ENCODE peak calls at places on chromosomes 7 and 10, in five cellular contexts. P, Y, Z, S and G are unnamed samples.
A peak's percentile ranks its signal among the peaks of the same experiment; 100 is the strongest.

GRCh38 chr10:63977329-63977923 is 456.2 kb downstream of the REEP3 start:
- DNase-seq in P (peak; percentile 45), Y (peak; percentile 37), Z (peak; percentile 79), S (peak; percentile 50), G (peak; percentile 60)

GRCh38 chr7:86908948-86909347 is 150.5 kb downstream of the ELAPOR2 start:
- DNase-seq in P (peak; percentile 27), Y (no peak), Z (peak; percentile 6), S (no peak), G (peak; percentile 13)

GRCh38 chr7:126227643-126228042 is 1025.1 kb downstream of the GRM8 start:
- DNase-seq in P (no peak), Y (no peak), Z (no peak), S (no peak), G (no peak)

GRCh38 chr7:111329367-111330234 is 232.7 kb downstream of the IMMP2L start:
- DNase-seq in P (peak; percentile 62), Y (no peak), Z (peak; percentile 21), S (no peak), G (no peak)

GRCh38 chr7:29243777-29244655 is 49.4 kb downstream of the CHN2 start:
- DNase-seq in P (no peak), Y (no peak), Z (no peak), S (peak; percentile 29), G (no peak)

GRCh38 chr10:117134084-117135025 is 3.7 kb downstream of the VAX1 start:
- DNase-seq in P (peak; percentile 24), Y (no peak), Z (no peak), S (no peak), G (no peak)

GRCh38 chr7:135185471-135186260 is 15.2 kb upstream of the CYREN start:
- DNase-seq in P (no peak), Y (no peak), Z (no peak), S (no peak), G (no peak)

GRCh38 chr7:102220929-102221850 is 65.5 kb upstream of the SH2B2 start:
- DNase-seq in P (no peak), Y (no peak), Z (peak; percentile 60), S (no peak), G (no peak)

GRCh38 chr10:60238408-60239100 is 151.1 kb downstream of the ANK3 start:
- DNase-seq in P (peak; percentile 42), Y (no peak), Z (peak; percentile 89), S (peak; percentile 2), G (peak; percentile 27)

GRCh38 chr7:22433710-22434460 is 66.1 kb downstream of the STEAP1B start:
- DNase-seq in P (no peak), Y (no peak), Z (peak; percentile 87), S (no peak), G (peak; percentile 87)

GRCh38 chr10:100969175-100970075 is at the start of gene SEMA4G:
- DNase-seq in P (peak; percentile 65), Y (peak; percentile 62), Z (peak; percentile 34), S (peak; percentile 21), G (peak; percentile 51)

DNA sequence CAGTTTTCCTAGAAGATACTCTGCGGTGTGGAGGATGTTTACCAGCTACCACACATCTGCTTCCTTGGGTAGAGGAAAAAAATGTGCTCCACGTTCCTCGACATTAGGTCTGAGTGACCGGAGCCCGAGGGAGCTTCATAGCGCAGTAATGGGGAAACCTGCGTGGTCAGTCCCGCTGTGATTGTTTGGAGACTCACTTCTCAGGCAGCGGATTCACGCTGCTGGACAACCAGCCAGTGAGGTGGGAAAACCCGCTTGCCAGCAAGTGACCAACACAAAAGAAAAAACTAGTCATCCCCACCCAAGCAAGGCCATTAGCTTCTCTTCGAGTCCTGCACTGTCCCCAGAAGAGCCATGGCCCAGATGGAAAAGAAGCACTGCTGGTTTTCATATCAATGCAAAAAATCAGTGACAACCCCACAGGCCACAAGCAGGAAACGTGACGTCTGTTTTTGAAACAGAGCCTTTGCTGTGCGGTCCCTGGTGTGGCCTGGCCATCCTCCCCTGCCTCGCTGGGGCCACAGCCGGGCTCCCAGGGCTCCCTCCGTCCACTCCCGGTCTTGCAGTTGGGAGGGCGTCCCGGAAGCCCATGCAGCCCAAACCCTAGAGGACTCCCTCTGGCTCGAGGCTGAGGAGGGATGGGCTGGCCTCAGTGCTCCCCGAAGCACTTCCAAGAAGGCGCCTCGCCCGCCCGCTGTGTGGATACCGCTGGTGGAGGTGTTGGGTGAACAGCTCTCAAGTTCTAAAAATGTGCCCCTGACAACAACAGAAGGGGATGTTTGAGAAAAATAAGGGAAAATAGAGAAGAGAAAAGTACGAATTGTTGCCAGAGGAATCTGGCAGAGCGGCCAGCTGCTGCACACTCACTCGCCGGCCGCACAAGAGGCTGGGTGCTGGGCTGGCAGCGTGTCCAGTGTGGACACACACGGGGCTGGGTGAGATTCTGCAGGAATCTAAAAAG is 73.3 kb downstream of the ZRANB1 start:
- DNase-seq in P (no peak), Y (no peak), Z (no peak), S (no peak), G (no peak)
- H3K4me1 ChIP-seq in P (peaks cover 31% of the 10 kb centered on the region), Y (peaks cover 6% of the 10 kb centered on the region), Z (peaks cover 8% of the 10 kb centered on the region), S (peaks cover 2% of the 10 kb centered on the region), G (peaks cover 3% of the 10 kb centered on the region)

GRCh38 chr7:1512781-1513656 is 8.8 kb upstream of the INTS1 start:
- DNase-seq in P (peak; percentile 74), Y (no peak), Z (peak; percentile 92), S (peak; percentile 77), G (no peak)
- H3K9ac ChIP-seq in P (no peak overlapping the region), Y (no peak overlapping the region), Z (peak overlapping the region; percentile 60), S (peak overlapping the region; percentile 62), G (no peak overlapping the region)

GRCh38 chr10:73648252-73648651 is 7.0 kb upstream of the MYOZ1 start:
- DNase-seq in P (no peak), Y (no peak), Z (no peak), S (no peak), G (no peak)
- H3K4me3 ChIP-seq in P (peak overlapping the region; percentile 81), Y (peak overlapping the region; percentile 53), Z (no peak overlapping the region), S (no peak overlapping the region), G (no peak overlapping the region)

GRCh38 chr10:13882112-13882711 is 295.4 kb downstream of the PRPF18 start:
- DNase-seq in P (peak; percentile 72), Y (no peak), Z (peak; percentile 91), S (no peak), G (peak; percentile 84)
- H3K4me1 ChIP-seq in P (peaks cover 49% of the 10 kb centered on the region), Y (no peaks in the 10 kb centered on the region), Z (peaks cover 18% of the 10 kb centered on the region), S (peaks cover 7% of the 10 kb centered on the region), G (peaks cover 3% of the 10 kb centered on the region)

GRCh38 chr10:686155-686931 is 3.1 kb downstream of the DIP2C start:
- DNase-seq in P (no peak), Y (no peak), Z (no peak), S (no peak), G (no peak)

GRCh38 chr10:687583-688286 is 1.7 kb downstream of the DIP2C start:
- DNase-seq in P (no peak), Y (no peak), Z (no peak), S (no peak), G (no peak)

GRCh38 chr10:689433-690226 is at the start of gene DIP2C:
- DNase-seq in P (peak; percentile 94), Y (peak; percentile 44), Z (peak; percentile 44), S (peak; percentile 16), G (no peak)

GRCh38 chr10:688621-689426 is 644 bp downstream of the DIP2C start:
- DNase-seq in P (peak; percentile 78), Y (peak; percentile 42), Z (peak; percentile 5), S (no peak), G (no peak)

DNA sequence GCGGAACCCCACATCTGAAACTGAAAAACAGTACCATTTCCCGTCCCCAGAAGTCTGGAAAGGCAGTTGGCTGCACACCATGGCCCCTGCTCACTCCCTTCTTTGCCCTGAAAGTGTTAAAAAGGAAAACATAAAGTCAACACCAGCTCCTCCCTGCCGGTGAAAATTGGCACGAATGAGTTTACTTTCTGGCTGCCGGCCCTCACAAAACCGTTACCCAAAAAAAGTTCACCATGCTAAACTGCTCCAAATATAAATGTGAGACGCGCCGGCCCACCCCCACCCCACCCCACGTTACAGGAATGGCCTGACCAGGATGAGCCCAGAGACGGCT is 1.2 kb downstream of the DIP2C start:
- DNase-seq in P (no peak), Y (no peak), Z (no peak), S (no peak), G (no peak)
- H3K9ac ChIP-seq in P (peak overlapping the region; percentile 91), Y (no peak overlapping the region), Z (no peak overlapping the region), S (peak overlapping the region; percentile 68), G (peak overlapping the region; percentile 74)

DNA sequence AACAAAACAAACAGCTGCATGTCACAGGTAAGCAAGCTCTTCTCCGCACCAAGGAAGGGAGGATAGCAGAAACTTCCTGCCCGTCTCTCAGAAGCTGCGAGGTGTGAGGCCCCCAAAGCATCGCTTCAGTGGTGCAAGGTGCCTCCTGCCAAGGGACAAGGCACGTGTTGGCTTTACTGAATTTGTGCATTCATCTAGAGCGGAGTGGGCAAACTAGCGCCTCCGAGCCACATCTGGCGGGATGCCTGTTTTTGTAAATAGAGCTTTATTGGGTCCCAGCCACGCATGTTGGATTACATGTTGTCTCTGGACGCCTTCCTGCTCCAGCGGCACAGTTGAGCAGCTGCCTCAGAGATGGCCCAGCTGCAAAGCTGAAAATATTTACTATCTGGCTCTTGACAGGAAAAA is 27.7 kb downstream of the PHYH start:
- DNase-seq in P (peak; percentile 5), Y (peak; percentile 37), Z (no peak), S (no peak), G (no peak)
- H3K4me3 ChIP-seq in P (peak overlapping the region; percentile 1), Y (no peak overlapping the region), Z (no peak overlapping the region), S (no peak overlapping the region), G (no peak overlapping the region)

GRCh38 chr10:125020386-125020785 is 78.5 kb downstream of the ZRANB1 start:
- DNase-seq in P (no peak), Y (no peak), Z (no peak), S (no peak), G (no peak)
- H3K4me1 ChIP-seq in P (peaks cover 34% of the 10 kb centered on the region), Y (peaks cover 18% of the 10 kb centered on the region), Z (no peaks in the 10 kb centered on the region), S (no peaks in the 10 kb centered on the region), G (peaks cover 2% of the 10 kb centered on the region)

GRCh38 chr7:2373646-2374045 is 19.0 kb downstream of the EIF3B start:
- DNase-seq in P (no peak), Y (no peak), Z (no peak), S (no peak), G (no peak)

GRCh38 chr7:2374830-2375728 is 20.5 kb downstream of the EIF3B start:
- DNase-seq in P (no peak), Y (no peak), Z (no peak), S (no peak), G (no peak)

GRCh38 chr7:2372724-2373123 is 18.1 kb downstream of the EIF3B start:
- DNase-seq in P (no peak), Y (no peak), Z (no peak), S (no peak), G (no peak)

GRCh38 chr7:2373124-2373556 is 18.5 kb downstream of the EIF3B start:
- DNase-seq in P (no peak), Y (no peak), Z (no peak), S (no peak), G (no peak)

DNA sequence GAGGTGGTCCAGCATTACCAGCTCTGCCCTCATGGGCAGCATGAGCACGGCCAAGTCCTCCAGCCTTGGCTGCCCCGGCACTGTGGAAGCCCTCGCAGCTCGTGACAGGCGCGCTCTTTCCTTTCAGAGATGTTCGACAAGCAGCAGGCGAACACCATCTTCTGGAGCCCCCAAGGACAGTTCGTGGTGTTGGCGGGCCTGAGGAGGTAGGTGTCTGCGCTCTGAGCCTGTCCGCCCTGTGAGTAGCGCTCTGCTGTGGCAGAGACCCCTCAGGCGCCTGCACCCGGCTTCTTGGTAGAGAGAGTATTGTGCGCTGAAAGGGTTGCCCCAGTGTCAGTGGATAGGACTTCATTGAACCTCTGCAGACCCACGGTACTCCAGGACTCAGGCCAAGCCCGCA is 19.8 kb downstream of the EIF3B start:
- DNase-seq in P (no peak), Y (no peak), Z (no peak), S (no peak), G (no peak)
- H3K9ac ChIP-seq in P (no peak overlapping the region), Y (no peak overlapping the region), Z (no peak overlapping the region), S (no peak overlapping the region), G (no peak overlapping the region)